ENCODE peak calls at places on chromosomes 3 and 15, in five cellular contexts. Y is activated T-cell treated with anti-CD3 and anti-CD28 coated beads for 24 hours; K is activated naive CD8-positive, alpha-beta T cell treated with anti-CD3 and anti-CD28 coated beads, Interleukin-2, amount 50 U/mL, for 16 hours; R is GM18507; P is non-pigmented ciliary epithelial cell. O is an unnamed sample.

GRCh38 chr3:120459196-120459595 is 8.4 kb upstream of the FSTL1 start:
- DNase-seq in Y (no peak), K (no peak), R (no peak), P (no peak), O (no peak)

GRCh38 chr3:152909180-152909883 is 74.4 kb downstream of the P2RY1 start:
- DNase-seq in Y (no peak), K (no peak), R (no peak), P (no peak), O (no peak)

GRCh38 chr15:25718597-25718996 is 144.5 kb downstream of the ATP10A start:
- DNase-seq in Y (no peak), K (no peak), R (no peak), P (no peak), O (no peak)

GRCh38 chr3:8220291-8220690 is 281.3 kb upstream of the LMCD1 start:
- DNase-seq in Y (no peak), K (no peak), R (no peak), P (no peak), O (no peak)

GRCh38 chr3:57038466-57039164 is 21.8 kb upstream of the SPATA12 start:
- DNase-seq in Y (no peak), K (no peak), R (no peak), P (no peak), O (peak)

GRCh38 chr3:54891540-54891897 is 36.3 kb downstream of the LRTM1 start:
- DNase-seq in Y (no peak), K (no peak), R (no peak), P (peak), O (no peak)

GRCh38 chr15:87734571-87735373 is 521.8 kb downstream of the NTRK3 start:
- DNase-seq in Y (no peak), K (no peak), R (no peak), P (no peak), O (no peak)

GRCh38 chr15:43799945-43800285 is at the start of gene SERINC4:
- DNase-seq in Y (no peak), K (no peak), R (no peak), P (no peak), O (no peak)

GRCh38 chr15:74352393-74352910 is 15.0 kb downstream of the CYP11A1 start:
- DNase-seq in Y (no peak), K (no peak), R (no peak), P (no peak), O (no peak)

GRCh38 chr3:157027861-157028745 is 131.8 kb downstream of the CCNL1 start:
- DNase-seq in Y (no peak), K (no peak), R (no peak), P (no peak), O (no peak)

O was measured in NK-92 treated with Interleukin-12 subunit alpha and Interleukin-12 subunit beta, amount 100 ng/mL, for 24 hours.